ENCODE peak calls at places on chromosomes 3 and 15, in four cellular contexts. Q is mesendoderm, S is H1, I is neuronal stem cell. B is an unnamed sample.

GRCh38 chr3:135970500-135971116 is 5.1 kb downstream of the PPP2R3A start:
- DNase-seq in Q (peak; percentile 39), S (no peak), I (no peak), B (no peak)

GRCh38 chr3:93969443-93969842 is 4.3 kb downstream of the PROS1 start:
- DNase-seq in Q (peak; percentile 46), S (no peak), I (no peak), B (peak; percentile 71)

GRCh38 chr15:40306371-40306770 is 1.4 kb downstream of the PLCB2 start:
- DNase-seq in Q (no peak), S (no peak), I (no peak), B (no peak)

GRCh38 chr3:39254806-39255449 is 24.9 kb downstream of the CX3CR1 start:
- DNase-seq in Q (no peak), S (no peak), I (no peak), B (peak; percentile 8)

GRCh38 chr15:80562033-80562432 is 133.1 kb upstream of the ABHD17C start:
- DNase-seq in Q (no peak), S (no peak), I (no peak), B (no peak)

GRCh38 chr15:55552926-55553325 is 35.2 kb downstream of the PYGO1 start:
- DNase-seq in Q (peak; percentile 67), S (no peak), I (no peak), B (peak; percentile 88)

GRCh38 chr3:122936335-122936734 is 91.2 kb downstream of the SEMA5B start:
- DNase-seq in Q (no peak), S (no peak), I (no peak), B (no peak)

GRCh38 chr3:189950258-189950657 is 170.4 kb downstream of the P3H2 start:
- DNase-seq in Q (no peak), S (no peak), I (no peak), B (no peak)

GRCh38 chr3:127736801-127737539 is 64.2 kb downstream of the ABTB1 start:
- DNase-seq in Q (no peak), S (no peak), I (no peak), B (no peak)

GRCh38 chr3:123467051-123467450 is 18.2 kb upstream of the ADCY5 start:
- DNase-seq in Q (no peak), S (no peak), I (no peak), B (no peak)

GRCh38 chr15:70035719-70036077 is 62.0 kb downstream of the TLE3 start:
- DNase-seq in Q (no peak), S (no peak), I (no peak), B (no peak)

GRCh38 chr3:193680220-193680619 is 87.2 kb downstream of the OPA1 start:
- DNase-seq in Q (peak; percentile 16), S (no peak), I (no peak), B (peak; percentile 74)

GRCh38 chr3:158839966-158840365 is 38.1 kb downstream of the MFSD1 start:
- DNase-seq in Q (no peak), S (no peak), I (peak; percentile 2), B (no peak)

GRCh38 chr3:193782280-193782654 is 189.3 kb downstream of the OPA1 start:
- DNase-seq in Q (peak; percentile 98), S (no peak), I (no peak), B (peak; percentile 44)

GRCh38 chr3:123444023-123444422 is 4.9 kb downstream of the ADCY5 start:
- DNase-seq in Q (peak; percentile 39), S (no peak), I (no peak), B (no peak)

GRCh38 chr3:171556133-171556532 is 95.9 kb upstream of the TNIK start:
- DNase-seq in Q (no peak), S (no peak), I (no peak), B (no peak)

GRCh38 chr15:59274126-59274970 is 67.7 kb downstream of the LDHAL6B start:
- DNase-seq in Q (peak; percentile 28), S (no peak), I (no peak), B (peak; percentile 70)

GRCh38 chr3:67601919-67602608 is 52.3 kb downstream of the SUCLG2 start:
- DNase-seq in Q (no peak), S (no peak), I (no peak), B (peak; percentile 23)

GRCh38 chr15:37847776-37848175 is 86.7 kb upstream of the TMCO5A start:
- DNase-seq in Q (no peak), S (no peak), I (no peak), B (no peak)

GRCh38 chr3:3665961-3666640 is 133.1 kb upstream of the LRRN1 start:
- DNase-seq in Q (no peak), S (no peak), I (no peak), B (no peak)

GRCh38 chr3:77530870-77531269 is 491.0 kb downstream of the ROBO2 start:
- DNase-seq in Q (no peak), S (no peak), I (no peak), B (no peak)

GRCh38 chr15:68380456-68380855 is 51.5 kb downstream of the ITGA11 start:
- DNase-seq in Q (no peak), S (peak; percentile 32), I (no peak), B (no peak)

GRCh38 chr3:101216710-101217457 is 103.5 kb downstream of the IMPG2 start:
- DNase-seq in Q (no peak), S (no peak), I (no peak), B (peak; percentile 65)

GRCh38 chr3:184443831-184444230 is 64.0 kb downstream of the CHRD start:
- DNase-seq in Q (no peak), S (no peak), I (no peak), B (no peak)

GRCh38 chr15:47439146-47439869 is 278.0 kb upstream of the SEMA6D start:
- DNase-seq in Q (no peak), S (no peak), I (no peak), B (peak; percentile 60)

GRCh38 chr3:10249833-10250232 is 1.6 kb downstream of the TATDN2 start:
- DNase-seq in Q (no peak), S (no peak), I (no peak), B (peak; percentile 72)

GRCh38 chr3:170055209-170055608 is 17.4 kb downstream of the GPR160 start:
- DNase-seq in Q (no peak), S (peak; percentile 28), I (no peak), B (peak; percentile 17)

GRCh38 chr3:127699098-127699945 is 26.6 kb downstream of the ABTB1 start:
- DNase-seq in Q (no peak), S (no peak), I (no peak), B (no peak)

GRCh38 chr3:58563386-58564035 is 13.7 kb downstream of the FAM107A start:
- DNase-seq in Q (no peak), S (no peak), I (no peak), B (no peak)

GRCh38 chr3:56775931-56776461 is 25.8 kb downstream of the ARHGEF3 start:
- DNase-seq in Q (no peak), S (no peak), I (no peak), B (peak; percentile 50)

GRCh38 chr3:56773588-56774330 is 28.0 kb downstream of the ARHGEF3 start:
- DNase-seq in Q (no peak), S (no peak), I (no peak), B (no peak)

GRCh38 chr3:56776551-56776950 is 25.2 kb downstream of the ARHGEF3 start:
- DNase-seq in Q (no peak), S (no peak), I (no peak), B (no peak)

GRCh38 chr3:56772926-56773587 is 28.7 kb downstream of the ARHGEF3 start:
- DNase-seq in Q (no peak), S (no peak), I (no peak), B (no peak)

GRCh38 chr3:56775356-56775914 is 26.3 kb downstream of the ARHGEF3 start:
- DNase-seq in Q (no peak), S (no peak), I (no peak), B (no peak)
- H3K23ac ChIP-seq in Q (no peak overlapping the region), S (no peak overlapping the region), I (no peak overlapping the region), B (no peak overlapping the region)

GRCh38 chr3:37940242-37940908 is 50.2 kb upstream of the VILL start:
- DNase-seq in Q (no peak), S (no peak), I (no peak), B (no peak)
- H3K18ac ChIP-seq in Q (no peak overlapping the region), S (no peak overlapping the region), I (no peak overlapping the region), B (peak overlapping the region; percentile 70)

DNA sequence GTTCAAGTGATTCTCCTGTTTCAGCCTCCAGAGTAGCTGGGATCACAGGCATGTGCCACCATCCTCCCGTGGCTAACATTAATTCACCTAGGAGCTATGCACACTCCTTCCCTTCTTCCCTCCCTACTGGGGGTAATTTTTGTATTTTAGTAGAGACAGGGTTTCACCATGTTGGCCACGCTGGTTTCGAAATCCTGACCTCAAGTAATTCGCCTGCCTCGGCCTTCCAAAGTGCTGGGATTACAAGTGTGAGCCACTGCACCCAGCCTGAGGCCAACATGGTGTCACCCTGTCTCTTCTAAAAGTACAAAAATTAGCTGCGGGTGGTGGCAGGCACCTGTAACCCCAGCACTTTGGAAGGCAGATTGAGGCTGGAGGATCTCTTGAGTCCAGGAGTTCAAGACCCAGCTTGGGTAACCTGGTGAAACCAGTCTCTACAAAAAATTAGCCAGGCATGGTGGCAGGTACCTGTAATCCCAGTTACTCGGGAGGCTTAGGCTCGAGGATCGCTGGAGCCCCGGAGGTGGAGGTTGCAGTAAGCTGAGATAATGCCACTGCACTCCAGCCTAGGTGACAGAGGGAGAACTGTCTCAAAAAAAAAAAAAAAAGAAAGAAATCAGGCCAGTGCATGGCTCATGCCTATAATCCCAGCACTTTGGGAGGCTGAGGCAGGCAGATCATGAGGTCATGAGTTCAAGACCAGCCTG is 6.1 kb downstream of the RNU5B-1 start:
- DNase-seq in Q (no peak), S (no peak), I (no peak), B (peak; percentile 66)
- H3K23ac ChIP-seq in Q (no peak overlapping the region), S (no peak overlapping the region), I (no peak overlapping the region), B (no peak overlapping the region)

GRCh38 chr3:177471733-177472480 is 274.6 kb upstream of the TBL1XR1 start:
- DNase-seq in Q (no peak), S (no peak), I (no peak), B (no peak)

GRCh38 chr3:177470200-177470941 is 273.1 kb upstream of the TBL1XR1 start:
- DNase-seq in Q (peak; percentile 76), S (no peak), I (no peak), B (peak; percentile 43)

GRCh38 chr3:177467268-177467985 is 270.1 kb upstream of the TBL1XR1 start:
- DNase-seq in Q (no peak), S (no peak), I (no peak), B (no peak)

GRCh38 chr3:177468331-177468730 is 271.0 kb upstream of the TBL1XR1 start:
- DNase-seq in Q (peak; percentile 87), S (no peak), I (no peak), B (peak; percentile 50)

GRCh38 chr3:177468816-177469590 is 271.7 kb upstream of the TBL1XR1 start:
- DNase-seq in Q (peak; percentile 75), S (no peak), I (no peak), B (peak; percentile 53)
- H3K18ac ChIP-seq in Q (no peak overlapping the region), S (no peak overlapping the region), I (no peak overlapping the region), B (no peak overlapping the region)